ENCODE peak calls at places on chromosomes 5 and 9, in four cellular contexts. H is fibroblast of mammary gland, K is NCI-H1930, T is islet precursor cell. L is an unnamed sample.
A peak's percentile ranks its signal among the peaks of the same experiment; 100 is the strongest.

GRCh38 chr5:151020304-151021031 is at the start of gene GPX3:
- DNase-seq in K (peak; percentile 26), H (no peak), T (peak; percentile 93), L (peak; percentile 81)

GRCh38 chr5:110288766-110289165 is 437.7 kb downstream of the TMEM232 start:
- DNase-seq in H (peak; percentile 99), K (no peak), T (no peak), L (no peak)

GRCh38 chr9:93205045-93205768 is 21.3 kb downstream of the WNK2 start:
- DNase-seq in K (no peak), T (no peak), H (no peak), L (peak; percentile 30)

GRCh38 chr5:123511290-123511647 is 708 bp upstream of the CSNK1G3 start:
- DNase-seq in K (no peak), H (peak; percentile 68), T (no peak), L (peak; percentile 18)

GRCh38 chr5:9851458-9851857 is 221.3 kb upstream of the TAS2R1 start:
- DNase-seq in H (peak; percentile 84), T (peak; percentile 73), K (no peak), L (no peak)

GRCh38 chr9:6733243-6733642 is 24.5 kb upstream of the KDM4C start:
- DNase-seq in H (no peak), T (no peak), K (no peak), L (no peak)

GRCh38 chr9:113888361-113888760 is 12.3 kb downstream of the ZNF618 start:
- DNase-seq in H (no peak), T (no peak), K (no peak), L (no peak)

GRCh38 chr9:127802576-127803443 is at the start of gene FPGS:
- DNase-seq in H (peak; percentile 84), T (peak; percentile 94), K (peak; percentile 83), L (peak; percentile 82)

GRCh38 chr5:35545190-35545589 is 72.5 kb upstream of the SPEF2 start:
- DNase-seq in T (no peak), H (no peak), K (no peak), L (no peak)

GRCh38 chr9:89482056-89482784 is 15.7 kb downstream of the SEMA4D start:
- DNase-seq in T (no peak), H (no peak), K (no peak), L (no peak)

GRCh38 chr5:174571662-174572397 is 152.6 kb upstream of the MSX2 start:
- DNase-seq in T (peak; percentile 93), H (peak; percentile 88), K (no peak), L (no peak)

GRCh38 chr9:97041898-97042297 is 3.0 kb upstream of the CTSV start:
- DNase-seq in T (peak; percentile 72), H (no peak), K (no peak), L (no peak)

GRCh38 chr5:95846554-95847260 is 24.2 kb upstream of the GLRX start:
- DNase-seq in H (peak; percentile 81), K (peak; percentile 26), T (peak; percentile 77), L (peak; percentile 60)

GRCh38 chr5:143400541-143401252 is 2.8 kb downstream of the NR3C1 start:
- DNase-seq in H (peak; percentile 77), K (peak; percentile 8), T (no peak), L (no peak)

GRCh38 chr5:96285823-96286222 is 147.2 kb downstream of the PCSK1 start:
- DNase-seq in H (no peak), K (no peak), T (no peak), L (no peak)

GRCh38 chr9:38373679-38374078 is 18.8 kb upstream of the ALDH1B1 start:
- DNase-seq in T (peak; percentile 0), H (no peak), K (no peak), L (no peak)

GRCh38 chr9:105633373-105633772 is 28.9 kb upstream of the TAL2 start:
- DNase-seq in T (no peak), K (no peak), H (no peak), L (no peak)

GRCh38 chr9:107131108-107131799 is 151.8 kb upstream of the RAD23B start:
- DNase-seq in K (no peak), H (no peak), T (peak; percentile 72), L (peak; percentile 47)

GRCh38 chr5:81786509-81786908 is 35.6 kb upstream of the SSBP2 start:
- DNase-seq in K (no peak), H (no peak), T (no peak), L (no peak)

GRCh38 chr5:180433029-180433416 is 61.2 kb upstream of the CNOT6 start:
- DNase-seq in K (no peak), T (peak; percentile 20), H (no peak), L (no peak)

GRCh38 chr5:119330367-119331183 is 25.2 kb upstream of the TNFAIP8 start:
- DNase-seq in T (no peak), H (peak; percentile 39), K (no peak), L (no peak)

GRCh38 chr5:78587775-78588291 is 60.7 kb downstream of the LHFPL2 start:
- DNase-seq in K (no peak), T (no peak), H (peak; percentile 98), L (no peak)

GRCh38 chr5:68745459-68745858 is 348.4 kb upstream of the SLC30A5 start:
- DNase-seq in H (peak; percentile 38), K (no peak), T (no peak), L (no peak)

GRCh38 chr9:86636051-86636450 is 281.8 kb upstream of the TUT7 start:
- DNase-seq in T (no peak), K (no peak), H (no peak), L (no peak)

L was measured in neuronal stem cell.